ENCODE peak calls at places on chromosomes 13 and 19, in eight cellular contexts. C is SHP77; L is smooth muscle cell of the brain vasculature; W is HFFc6; E is stimulated activated CD4-positive, alpha-beta T cell treated with anti-CD3 and anti-CD28 coated beads, Interleukin-4, amount 100 ng/mL, for 48 hours; T is Jurkat, Clone E6-1; V is activated CD4-positive, CD25-positive, alpha-beta regulatory T cell; X is left ventricle myocardium inferior. O is an unnamed sample.

GRCh38 chr13:113906566-113906965 is 42.7 kb upstream of the GAS6 start:
- DNase-seq in X (no peak), E (no peak), T (no peak), V (no peak), L (no peak), C (peak; percentile 81), W (no peak), O (no peak)

GRCh38 chr13:35716644-35717170 is 240.2 kb upstream of the MAB21L1 start:
- DNase-seq in L (no peak), T (no peak), C (no peak), E (no peak), V (no peak), W (no peak), X (no peak), O (no peak)

GRCh38 chr19:34120846-34121639 is 51.3 kb upstream of the LSM14A start:
- DNase-seq in C (peak; percentile 14), T (peak; percentile 74), X (no peak), E (peak; percentile 48), V (no peak), L (no peak), W (peak; percentile 30), O (no peak)

GRCh38 chr13:42752731-42753130 is 28.7 kb upstream of the FAM216B start:
- DNase-seq in W (no peak), X (no peak), L (no peak), E (no peak), V (no peak), C (no peak), T (no peak), O (no peak)

GRCh38 chr13:39699274-39699673 is 43.8 kb downstream of the COG6 start:
- DNase-seq in E (no peak), T (no peak), C (no peak), W (no peak), X (no peak), V (no peak), L (no peak), O (no peak)

GRCh38 chr19:28234637-28235036 is 978.3 kb downstream of the UQCRFS1 start:
- DNase-seq in L (no peak), T (no peak), E (no peak), C (no peak), X (no peak), V (no peak), W (no peak), O (no peak)

GRCh38 chr19:5967994-5968430 is 9.9 kb downstream of the RANBP3 start:
- DNase-seq in V (peak; percentile 25), C (peak; percentile 66), W (peak; percentile 74), X (peak; percentile 52), L (no peak), T (peak; percentile 57), E (peak; percentile 52), O (no peak)

GRCh38 chr19:2732157-2732725 is 7.6 kb downstream of the SLC39A3 start:
- DNase-seq in V (no peak), X (no peak), T (no peak), C (no peak), E (no peak), W (no peak), L (no peak), O (peak; percentile 71)

GRCh38 chr19:50203281-50204080 is at the start of gene MYH14:
- DNase-seq in V (no peak), X (peak; percentile 87), T (no peak), L (no peak), C (peak; percentile 95), W (no peak), E (no peak), O (peak; percentile 70)

GRCh38 chr19:47274891-47275865 is 493 bp downstream of the INAFM1 start:
- DNase-seq in W (no peak), E (no peak), L (no peak), X (peak; percentile 22), V (no peak), C (no peak), T (no peak), O (no peak)

GRCh38 chr13:104473936-104474335 is 1407.7 kb upstream of the SLC10A2 start:
- DNase-seq in X (no peak), C (no peak), L (no peak), W (no peak), V (no peak), E (no peak), T (no peak), O (no peak)

GRCh38 chr19:17719730-17720486 is 628 bp downstream of the MAP1S start:
- DNase-seq in V (no peak), C (no peak), X (no peak), T (no peak), L (no peak), W (no peak), E (no peak), O (no peak)

GRCh38 chr19:41641879-41642485 is 15.1 kb upstream of the CEACAM4 start:
- DNase-seq in V (peak; percentile 58), T (peak; percentile 50), L (peak; percentile 17), W (peak; percentile 47), E (peak; percentile 59), C (peak; percentile 47), X (no peak), O (no peak)

GRCh38 chr19:48660854-48661731 is 11.7 kb downstream of the NTN5 start:
- DNase-seq in T (peak; percentile 98), E (peak; percentile 80), V (peak; percentile 52), C (peak; percentile 92), X (peak; percentile 84), W (peak; percentile 81), L (peak; percentile 70), O (no peak)

GRCh38 chr13:110245421-110245899 is 61.5 kb downstream of the COL4A1 start:
- DNase-seq in X (no peak), T (no peak), L (no peak), W (peak; percentile 38), E (no peak), V (no peak), C (no peak), O (no peak)

GRCh38 chr13:75186384-75186783 is 295.6 kb downstream of the TBC1D4 start:
- DNase-seq in T (no peak), W (no peak), E (no peak), V (no peak), X (no peak), C (no peak), L (no peak), O (no peak)

O was measured in chondrocyte.